ENCODE peak calls at places on chromosomes 13 and 19, in eight cellular contexts. One of them, this sample, is unnamed. For H3K4me1 and H3K36me3, the result is how much of the 10 kb centered on the place peaks cover.

GRCh38 chr19:46141421-46141820 is 6.6 kb upstream of the IGFL2 start:
- DNase-seq in NT2/D1: no peak
- DNase-seq in CD8-positive, alpha-beta T cell: no peak
- DNase-seq in fibroblast of lung: no peak
- DNase-seq in mammary epithelial cell: no peak
- DNase-seq in tibial artery: no peak
- DNase-seq in breast epithelium: no peak
- DNase-seq in hepatocyte: no peak
- DNase-seq in this sample: no peak

GRCh38 chr13:30422056-30422914 is at the start of gene UBE2L5:
- DNase-seq in NT2/D1: no peak
- DNase-seq in CD8-positive, alpha-beta T cell: peak
- DNase-seq in fibroblast of lung: peak
- DNase-seq in mammary epithelial cell: peak
- DNase-seq in tibial artery: peak
- DNase-seq in breast epithelium: peak
- DNase-seq in hepatocyte: peak
- DNase-seq in this sample: peak

GRCh38 chr19:48695743-48696352 is at the start of gene FUT2:
- DNase-seq in NT2/D1: no peak
- DNase-seq in CD8-positive, alpha-beta T cell: no peak
- DNase-seq in fibroblast of lung: no peak
- DNase-seq in mammary epithelial cell: no peak
- DNase-seq in tibial artery: no peak
- DNase-seq in breast epithelium: no peak
- DNase-seq in hepatocyte: peak
- DNase-seq in this sample: no peak

GRCh38 chr13:97141564-97142005 is 80.5 kb upstream of the MBNL2 start:
- DNase-seq in NT2/D1: peak
- DNase-seq in CD8-positive, alpha-beta T cell: no peak
- DNase-seq in fibroblast of lung: peak
- DNase-seq in mammary epithelial cell: peak
- DNase-seq in tibial artery: peak
- DNase-seq in breast epithelium: no peak
- DNase-seq in hepatocyte: peak
- DNase-seq in this sample: peak

GRCh38 chr19:46861691-46862503 is 1.1 kb downstream of the ARHGAP35 start:
- DNase-seq in NT2/D1: no peak
- DNase-seq in CD8-positive, alpha-beta T cell: no peak
- DNase-seq in fibroblast of lung: no peak
- DNase-seq in mammary epithelial cell: peak
- DNase-seq in tibial artery: no peak
- DNase-seq in breast epithelium: no peak
- DNase-seq in hepatocyte: no peak
- DNase-seq in this sample: peak

GRCh38 chr19:1007852-1008251 is 7.6 kb downstream of the GRIN3B start:
- DNase-seq in NT2/D1: no peak
- DNase-seq in CD8-positive, alpha-beta T cell: no peak
- DNase-seq in fibroblast of lung: no peak
- DNase-seq in mammary epithelial cell: no peak
- DNase-seq in tibial artery: no peak
- DNase-seq in breast epithelium: no peak
- DNase-seq in hepatocyte: no peak
- DNase-seq in this sample: no peak

GRCh38 chr19:55694241-55694655 is 19.2 kb downstream of the EPN1 start:
- DNase-seq in NT2/D1: no peak
- DNase-seq in CD8-positive, alpha-beta T cell: no peak
- DNase-seq in fibroblast of lung: no peak
- DNase-seq in mammary epithelial cell: no peak
- DNase-seq in tibial artery: no peak
- DNase-seq in breast epithelium: peak
- DNase-seq in hepatocyte: no peak
- DNase-seq in this sample: no peak

GRCh38 chr19:13705928-13706447 is 58.3 kb upstream of the MRI1 start:
- DNase-seq in NT2/D1: no peak
- DNase-seq in CD8-positive, alpha-beta T cell: no peak
- DNase-seq in fibroblast of lung: no peak
- DNase-seq in mammary epithelial cell: no peak
- DNase-seq in tibial artery: no peak
- DNase-seq in breast epithelium: no peak
- DNase-seq in hepatocyte: no peak
- DNase-seq in this sample: no peak

GRCh38 chr19:18648971-18649310 is 12.1 kb downstream of the KLHL26 start:
- DNase-seq in NT2/D1: no peak
- DNase-seq in CD8-positive, alpha-beta T cell: no peak
- DNase-seq in fibroblast of lung: peak
- DNase-seq in mammary epithelial cell: no peak
- DNase-seq in tibial artery: peak
- DNase-seq in breast epithelium: no peak
- DNase-seq in hepatocyte: no peak
- DNase-seq in this sample: no peak

GRCh38 chr13:27026396-27026795 is 145.2 kb downstream of the USP12 start:
- DNase-seq in NT2/D1: no peak
- DNase-seq in CD8-positive, alpha-beta T cell: no peak
- DNase-seq in fibroblast of lung: no peak
- DNase-seq in mammary epithelial cell: no peak
- DNase-seq in tibial artery: no peak
- DNase-seq in breast epithelium: no peak
- DNase-seq in hepatocyte: no peak
- DNase-seq in this sample: no peak

GRCh38 chr13:111489301-111489700 is 168.9 kb downstream of the TEX29 start:
- DNase-seq in NT2/D1: no peak
- DNase-seq in CD8-positive, alpha-beta T cell: no peak
- DNase-seq in fibroblast of lung: no peak
- DNase-seq in mammary epithelial cell: no peak
- DNase-seq in tibial artery: peak
- DNase-seq in breast epithelium: peak
- DNase-seq in hepatocyte: no peak
- DNase-seq in this sample: no peak

GRCh38 chr19:50488795-50489194 is 12.1 kb upstream of the GARIN5A start:
- DNase-seq in NT2/D1: no peak
- DNase-seq in CD8-positive, alpha-beta T cell: no peak
- DNase-seq in fibroblast of lung: no peak
- DNase-seq in mammary epithelial cell: no peak
- DNase-seq in tibial artery: no peak
- DNase-seq in breast epithelium: no peak
- DNase-seq in hepatocyte: no peak
- DNase-seq in this sample: no peak

GRCh38 chr13:111325146-111325890 is 4.9 kb downstream of the TEX29 start:
- DNase-seq in NT2/D1: no peak
- DNase-seq in CD8-positive, alpha-beta T cell: no peak
- DNase-seq in fibroblast of lung: no peak
- DNase-seq in mammary epithelial cell: no peak
- DNase-seq in tibial artery: peak
- DNase-seq in breast epithelium: no peak
- DNase-seq in hepatocyte: no peak
- DNase-seq in this sample: no peak

GRCh38 chr19:48171584-48172170 is 1.2 kb downstream of the ZSWIM9 start:
- DNase-seq in NT2/D1: no peak
- DNase-seq in CD8-positive, alpha-beta T cell: no peak
- DNase-seq in fibroblast of lung: no peak
- DNase-seq in mammary epithelial cell: no peak
- DNase-seq in tibial artery: no peak
- DNase-seq in breast epithelium: no peak
- DNase-seq in hepatocyte: no peak
- DNase-seq in this sample: no peak

GRCh38 chr13:67134322-67135129 is 95.6 kb downstream of the PCDH9 start:
- DNase-seq in NT2/D1: no peak
- DNase-seq in CD8-positive, alpha-beta T cell: no peak
- DNase-seq in fibroblast of lung: peak
- DNase-seq in mammary epithelial cell: no peak
- DNase-seq in tibial artery: no peak
- DNase-seq in breast epithelium: no peak
- DNase-seq in hepatocyte: no peak
- DNase-seq in this sample: peak

GRCh38 chr13:97445504-97446187 is 11.7 kb downstream of the RAP2A start:
- DNase-seq in NT2/D1: no peak
- DNase-seq in CD8-positive, alpha-beta T cell: no peak
- DNase-seq in fibroblast of lung: no peak
- DNase-seq in mammary epithelial cell: no peak
- DNase-seq in tibial artery: no peak
- DNase-seq in breast epithelium: no peak
- DNase-seq in hepatocyte: no peak
- DNase-seq in this sample: no peak

GRCh38 chr13:78409172-78409571 is 194.2 kb downstream of the POU4F1 start:
- DNase-seq in NT2/D1: no peak
- DNase-seq in CD8-positive, alpha-beta T cell: no peak
- DNase-seq in fibroblast of lung: no peak
- DNase-seq in mammary epithelial cell: no peak
- DNase-seq in tibial artery: no peak
- DNase-seq in breast epithelium: no peak
- DNase-seq in hepatocyte: no peak
- DNase-seq in this sample: no peak

GRCh38 chr13:23504188-23504587 is 66.0 kb upstream of the TNFRSF19 start:
- DNase-seq in NT2/D1: no peak
- DNase-seq in CD8-positive, alpha-beta T cell: no peak
- DNase-seq in fibroblast of lung: peak
- DNase-seq in mammary epithelial cell: peak
- DNase-seq in tibial artery: no peak
- DNase-seq in breast epithelium: no peak
- DNase-seq in hepatocyte: no peak
- DNase-seq in this sample: peak

DNA sequence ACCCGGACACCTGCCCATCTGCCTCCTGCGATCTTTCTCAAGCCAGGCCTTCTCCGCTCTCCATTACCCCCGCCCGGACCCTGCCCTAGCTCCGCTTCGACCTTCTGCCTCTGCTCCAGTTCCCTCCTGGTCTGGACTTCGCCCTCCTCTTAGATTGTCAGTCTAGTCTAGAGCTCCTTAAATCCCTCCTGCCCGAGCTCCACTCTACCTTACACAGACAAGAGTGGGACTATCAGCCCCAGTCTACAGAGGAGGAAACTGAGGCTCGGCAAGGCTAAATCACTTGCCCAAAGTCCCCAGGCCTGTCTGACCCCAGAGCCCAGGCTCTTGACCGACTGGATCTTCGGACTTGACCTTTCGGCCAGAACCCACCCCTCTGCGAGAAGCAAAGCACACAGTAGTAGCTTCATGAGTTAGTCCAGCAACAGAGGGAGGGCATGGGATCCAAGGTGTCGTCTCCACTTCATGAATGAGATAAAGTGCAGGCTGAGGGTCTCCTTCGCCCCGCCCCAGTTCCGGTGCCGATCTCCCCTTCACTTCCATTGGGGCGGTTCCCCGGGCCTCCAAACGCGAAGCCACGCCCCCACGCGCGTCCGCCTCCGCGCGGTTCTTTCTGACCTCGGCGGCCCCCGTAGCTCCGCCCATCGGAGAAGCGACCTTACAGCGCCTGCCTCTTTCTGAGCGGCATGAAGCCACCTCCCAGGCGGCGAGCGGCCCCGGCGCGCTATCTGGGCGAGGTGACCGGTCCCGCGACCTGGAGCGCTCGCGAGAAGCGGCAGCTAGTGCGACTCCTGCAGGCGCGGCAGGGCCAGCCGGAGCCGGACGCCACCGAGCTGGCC is at the start of gene SNAPC2:
- DNase-seq in NT2/D1: peak
- DNase-seq in CD8-positive, alpha-beta T cell: peak
- DNase-seq in fibroblast of lung: peak
- DNase-seq in mammary epithelial cell: peak
- DNase-seq in tibial artery: peak
- DNase-seq in breast epithelium: peak
- DNase-seq in hepatocyte: peak
- DNase-seq in this sample: peak
- H3K4me1 ChIP-seq in NT2/D1: under half
- H3K4me1 ChIP-seq in CD8-positive, alpha-beta T cell: under half
- H3K4me1 ChIP-seq in fibroblast of lung: under half
- H3K4me1 ChIP-seq in mammary epithelial cell: under half
- H3K4me1 ChIP-seq in tibial artery: half or more
- H3K4me1 ChIP-seq in breast epithelium: under half
- H3K4me1 ChIP-seq in hepatocyte: under half
- H3K4me1 ChIP-seq in this sample: under half

GRCh38 chr13:95568131-95568530 is 15.6 kb downstream of the CLDN10 start:
- DNase-seq in NT2/D1: no peak
- DNase-seq in CD8-positive, alpha-beta T cell: no peak
- DNase-seq in fibroblast of lung: no peak
- DNase-seq in mammary epithelial cell: no peak
- DNase-seq in tibial artery: no peak
- DNase-seq in breast epithelium: no peak
- DNase-seq in hepatocyte: no peak
- DNase-seq in this sample: no peak
- H3K36me3 ChIP-seq in NT2/D1: under half
- H3K36me3 ChIP-seq in CD8-positive, alpha-beta T cell: under half
- H3K36me3 ChIP-seq in fibroblast of lung: under half
- H3K36me3 ChIP-seq in mammary epithelial cell: under half
- H3K36me3 ChIP-seq in tibial artery: under half
- H3K36me3 ChIP-seq in breast epithelium: under half
- H3K36me3 ChIP-seq in hepatocyte: under half
- H3K36me3 ChIP-seq in this sample: under half

GRCh38 chr19:38733493-38734175 is 10.6 kb downstream of the CAPN12 start:
- DNase-seq in NT2/D1: no peak
- DNase-seq in CD8-positive, alpha-beta T cell: no peak
- DNase-seq in fibroblast of lung: no peak
- DNase-seq in mammary epithelial cell: peak
- DNase-seq in tibial artery: no peak
- DNase-seq in breast epithelium: no peak
- DNase-seq in hepatocyte: peak
- DNase-seq in this sample: no peak
- H3K4me1 ChIP-seq in NT2/D1: under half
- H3K4me1 ChIP-seq in CD8-positive, alpha-beta T cell: under half
- H3K4me1 ChIP-seq in fibroblast of lung: under half
- H3K4me1 ChIP-seq in mammary epithelial cell: under half
- H3K4me1 ChIP-seq in tibial artery: under half
- H3K4me1 ChIP-seq in breast epithelium: under half
- H3K4me1 ChIP-seq in hepatocyte: under half
- H3K4me1 ChIP-seq in this sample: under half

DNA sequence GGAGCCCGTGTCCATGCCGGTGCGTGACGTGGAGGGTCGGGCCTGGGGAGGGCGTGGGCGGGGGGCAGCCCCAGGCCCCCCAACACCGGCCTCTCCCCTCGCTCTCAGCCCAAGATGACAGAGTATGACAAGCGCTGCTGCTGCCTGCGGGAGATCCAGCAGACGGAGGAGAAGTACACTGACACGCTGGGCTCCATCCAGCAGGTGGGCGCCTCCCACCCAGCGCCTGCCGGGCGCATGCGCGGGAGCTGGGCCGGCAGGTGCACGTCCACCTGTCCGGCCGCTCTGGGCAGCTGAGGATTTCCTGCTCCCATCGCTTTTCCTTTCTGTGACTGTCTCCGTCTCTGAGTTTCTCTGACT is 49.8 kb downstream of the VAV1 start:
- DNase-seq in NT2/D1: no peak
- DNase-seq in CD8-positive, alpha-beta T cell: no peak
- DNase-seq in fibroblast of lung: no peak
- DNase-seq in mammary epithelial cell: no peak
- DNase-seq in tibial artery: no peak
- DNase-seq in breast epithelium: peak
- DNase-seq in hepatocyte: no peak
- DNase-seq in this sample: no peak
- H3K36me3 ChIP-seq in NT2/D1: under half
- H3K36me3 ChIP-seq in CD8-positive, alpha-beta T cell: half or more
- H3K36me3 ChIP-seq in fibroblast of lung: under half
- H3K36me3 ChIP-seq in mammary epithelial cell: under half
- H3K36me3 ChIP-seq in tibial artery: under half
- H3K36me3 ChIP-seq in breast epithelium: under half
- H3K36me3 ChIP-seq in hepatocyte: under half
- H3K36me3 ChIP-seq in this sample: under half